ENCODE peak calls at places on chromosome 9, in six cellular contexts. Q is COR-L47, U is adrenal gland, D is SW480, X is M059J, K is OCI-LY7. T is an unnamed sample.

GRCh38 chr9:110048976-110049698 is 158.8 kb downstream of the C9orf152 start:
- DNase-seq in Q (no peak), U (no peak), D (peak), X (peak), K (peak), T (peak)

GRCh38 chr9:34589656-34590375 is at the start of gene CNTFR:
- DNase-seq in Q (peak), U (no peak), D (peak), X (no peak), K (no peak), T (no peak)

GRCh38 chr9:98771209-98771874 is 25.0 kb downstream of the ANKS6 start:
- DNase-seq in Q (no peak), U (no peak), D (no peak), X (no peak), K (no peak), T (no peak)

GRCh38 chr9:122265265-122265900 is 701 bp downstream of the MRRF start:
- DNase-seq in Q (no peak), U (peak), D (peak), X (peak), K (peak), T (peak)

GRCh38 chr9:136031094-136031493 is 64.0 kb downstream of the NACC2 start:
- DNase-seq in Q (no peak), U (no peak), D (no peak), X (no peak), K (no peak), T (no peak)

GRCh38 chr9:114156658-114157421 is 1.5 kb downstream of the COL27A1 start:
- DNase-seq in Q (no peak), U (peak), D (no peak), X (peak), K (no peak), T (no peak)

GRCh38 chr9:93129691-93130500 is 4.2 kb downstream of the NINJ1 start:
- DNase-seq in Q (no peak), U (peak), D (no peak), X (no peak), K (no peak), T (no peak)

GRCh38 chr9:123053711-123054110 is 20.2 kb downstream of the GPR21 start:
- DNase-seq in Q (no peak), U (no peak), D (no peak), X (no peak), K (no peak), T (no peak)

GRCh38 chr9:130932220-130933069 is 6.6 kb downstream of the FIBCD1 start:
- DNase-seq in Q (no peak), U (no peak), D (no peak), X (peak), K (no peak), T (no peak)

GRCh38 chr9:12631866-12632265 is 61.3 kb upstream of the TYRP1 start:
- DNase-seq in Q (no peak), U (no peak), D (no peak), X (no peak), K (no peak), T (no peak)

GRCh38 chr9:19049872-19050636 is 827 bp downstream of the RRAGA start:
- DNase-seq in Q (no peak), U (peak), D (peak), X (peak), K (peak), T (no peak)

GRCh38 chr9:77871483-77871882 is 160.1 kb downstream of the GNAQ start:
- DNase-seq in Q (no peak), U (no peak), D (no peak), X (no peak), K (no peak), T (no peak)

GRCh38 chr9:127509261-127509954 is 58.1 kb downstream of the LRSAM1 start:
- DNase-seq in Q (no peak), U (peak), D (no peak), X (no peak), K (no peak), T (no peak)

GRCh38 chr9:125549465-125550215 is 157.4 kb downstream of the MAPKAP1 start:
- DNase-seq in Q (no peak), U (peak), D (no peak), X (peak), K (no peak), T (no peak)

GRCh38 chr9:33510264-33511183 is 13.5 kb upstream of the ANKRD18B start:
- DNase-seq in Q (peak), U (peak), D (peak), X (peak), K (no peak), T (peak)

GRCh38 chr9:123925820-123926219 is 4.1 kb downstream of the DENND1A start:
- DNase-seq in Q (no peak), U (no peak), D (no peak), X (peak), K (no peak), T (no peak)

GRCh38 chr9:126420643-126421564 is 94.3 kb downstream of the MVB12B start:
- DNase-seq in Q (peak), U (no peak), D (peak), X (peak), K (no peak), T (no peak)

GRCh38 chr9:130143974-130144373 is 28.2 kb upstream of the NCS1 start:
- DNase-seq in Q (no peak), U (peak), D (no peak), X (peak), K (no peak), T (no peak)

T was measured in MM.1S.